ENCODE peak calls at places on chromosomes 2 and 18, in six cellular contexts. V, E, N, C, K and P are unnamed samples.

GRCh38 chr18:11840493-11840892 is 10.7 kb upstream of the CHMP1B start:
- DNase-seq in V (no peak), E (peak), N (peak), C (no peak), K (no peak), P (no peak)

GRCh38 chr2:136006658-136007057 is 21.2 kb upstream of the DARS1 start:
- DNase-seq in V (no peak), E (peak), N (peak), C (no peak), K (no peak), P (no peak)

GRCh38 chr2:98188351-98189046 is 101.5 kb downstream of the VWA3B start:
- DNase-seq in V (no peak), E (peak), N (no peak), C (peak), K (no peak), P (no peak)

GRCh38 chr2:85248741-85249524 is 78.9 kb downstream of the TGOLN2 start:
- DNase-seq in V (no peak), E (peak), N (peak), C (peak), K (no peak), P (peak)

GRCh38 chr2:20623741-20624155 is 27.1 kb downstream of the HS1BP3 start:
- DNase-seq in V (no peak), E (no peak), N (no peak), C (no peak), K (no peak), P (no peak)

GRCh38 chr2:236671820-236672520 is 102.3 kb downstream of the ACKR3 start:
- DNase-seq in V (no peak), E (no peak), N (no peak), C (no peak), K (no peak), P (no peak)

GRCh38 chr2:173191601-173192000 is 116.0 kb downstream of the MAP3K20 start:
- DNase-seq in V (no peak), E (peak), N (no peak), C (no peak), K (no peak), P (no peak)

GRCh38 chr2:36886664-36887063 is 79.7 kb downstream of the STRN start:
- DNase-seq in V (no peak), E (no peak), N (no peak), C (no peak), K (no peak), P (no peak)

GRCh38 chr2:60413069-60413818 is 140.2 kb downstream of the BCL11A start:
- DNase-seq in V (no peak), E (no peak), N (no peak), C (no peak), K (no peak), P (no peak)

GRCh38 chr2:207801259-207801658 is 31.6 kb upstream of the FZD5 start:
- DNase-seq in V (peak), E (peak), N (no peak), C (no peak), K (no peak), P (no peak)

GRCh38 chr2:239225921-239226561 is 174.8 kb downstream of the HDAC4 start:
- DNase-seq in V (no peak), E (no peak), N (no peak), C (no peak), K (no peak), P (no peak)

GRCh38 chr2:152336854-152337510 is 2.0 kb downstream of the FMNL2 start:
- DNase-seq in V (no peak), E (peak), N (peak), C (no peak), K (peak), P (no peak)

GRCh38 chr2:168277276-168277675 is 29.9 kb upstream of the STK39 start:
- DNase-seq in V (no peak), E (no peak), N (no peak), C (peak), K (no peak), P (no peak)

GRCh38 chr2:46538393-46538792 is 59.0 kb downstream of the TMEM247 start:
- DNase-seq in V (no peak), E (no peak), N (no peak), C (no peak), K (no peak), P (no peak)

GRCh38 chr18:62505669-62506494 is 16.9 kb upstream of the ZCCHC2 start:
- DNase-seq in V (no peak), E (no peak), N (no peak), C (no peak), K (no peak), P (no peak)

GRCh38 chr2:28950941-28951630 is 30.0 kb upstream of the TOGARAM2 start:
- DNase-seq in V (no peak), E (no peak), N (peak), C (no peak), K (no peak), P (no peak)

GRCh38 chr2:142757111-142757510 is 120.4 kb upstream of the KYNU start:
- DNase-seq in V (no peak), E (no peak), N (no peak), C (no peak), K (no peak), P (no peak)

GRCh38 chr2:96265349-96265839 is 403 bp downstream of the TMEM127 start:
- DNase-seq in V (peak), E (peak), N (no peak), C (no peak), K (peak), P (no peak)

GRCh38 chr2:96264656-96265348 is 995 bp downstream of the TMEM127 start:
- DNase-seq in V (peak), E (peak), N (no peak), C (no peak), K (peak), P (no peak)

GRCh38 chr2:96265840-96266569 is at the start of the genes CIAO1 and TMEM127:
- DNase-seq in V (peak), E (peak), N (peak), C (peak), K (peak), P (peak)

GRCh38 chr2:96264086-96264485 is 1.7 kb downstream of the TMEM127 start:
- DNase-seq in V (no peak), E (no peak), N (no peak), C (no peak), K (peak), P (no peak)

GRCh38 chr2:96267159-96267971 is 1.3 kb downstream of the CIAO1 start:
- DNase-seq in V (peak), E (peak), N (peak), C (peak), K (peak), P (no peak)
- H3K4me3 ChIP-seq in V (peak), E (peak), N (peak), C (peak), K (peak), P (peak)

DNA sequence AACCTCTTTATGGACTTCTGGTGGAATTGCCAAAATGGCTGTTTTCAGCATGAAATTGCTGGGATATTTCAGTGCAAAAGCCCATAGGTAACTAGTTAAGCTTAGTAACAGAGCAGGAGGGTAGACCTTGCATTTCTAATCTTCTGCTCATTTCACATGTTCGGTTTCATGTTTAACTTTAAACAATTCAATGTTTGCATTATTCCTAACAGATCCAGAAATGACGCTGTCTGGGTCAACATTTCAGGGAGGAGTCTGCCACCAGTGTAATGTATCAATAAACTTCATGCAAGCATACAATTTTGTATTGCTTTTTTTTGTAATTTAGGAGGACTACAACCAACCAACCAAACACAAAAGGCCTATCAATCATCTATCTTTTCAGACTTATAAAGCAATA is 22.4 kb downstream of the CABYR start:
- DNase-seq in V (no peak), E (no peak), N (no peak), C (no peak), K (no peak), P (no peak)
- TF ChIP-seq REST in V (no peak), E (no peak), N (no peak), C (no peak), K (no peak), P (no peak)

DNA sequence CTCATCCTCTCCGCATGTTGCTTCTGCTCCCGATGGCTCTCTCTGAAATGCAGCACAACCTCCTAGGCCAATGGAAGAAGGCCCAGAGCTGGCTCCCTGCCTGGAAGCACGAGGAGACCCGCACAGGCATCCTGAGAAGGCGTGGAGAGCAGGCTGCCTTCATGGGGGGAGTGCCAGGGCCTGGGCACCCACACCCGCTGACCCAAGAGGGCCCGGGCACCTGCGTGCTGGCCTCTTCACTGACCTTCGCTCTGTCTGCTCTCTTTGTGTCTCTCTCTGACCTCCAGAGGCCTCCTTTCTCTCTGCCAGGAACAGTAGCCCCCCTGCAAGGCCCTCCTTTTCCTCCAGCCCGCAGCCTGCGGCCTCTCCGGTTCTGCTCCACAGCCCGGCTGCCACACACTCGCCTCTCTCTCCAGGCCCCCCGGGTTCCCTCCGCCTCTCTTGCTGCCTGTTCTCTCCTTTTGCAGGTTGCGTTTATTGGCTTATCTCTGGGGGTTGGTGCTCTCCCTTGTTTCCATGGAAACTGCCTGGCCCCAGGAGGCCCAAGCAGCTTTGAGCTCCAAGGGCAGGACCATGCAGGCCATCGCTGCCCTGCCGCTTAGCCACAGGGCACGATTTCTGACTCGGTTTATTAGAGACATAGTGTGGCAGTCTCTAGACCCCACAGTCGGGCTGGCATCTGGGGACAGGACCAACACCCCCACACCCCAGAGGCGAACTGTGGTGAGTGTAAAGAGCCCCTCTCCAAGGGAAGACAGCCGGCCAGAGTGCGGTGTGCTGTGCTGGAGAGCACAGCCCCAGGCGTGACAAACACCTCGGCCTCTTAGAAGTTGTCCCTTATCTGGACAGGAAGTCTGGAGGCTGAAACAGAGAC is 1.7 kb downstream of the MZT2B start:
- DNase-seq in V (peak), E (no peak), N (no peak), C (no peak), K (peak), P (no peak)
- H3K4me3 ChIP-seq in V (peak), E (peak), N (peak), C (peak), K (peak), P (peak)

GRCh38 chr18:47627030-47627429 is 303.4 kb downstream of the SMAD2 start:
- DNase-seq in V (no peak), E (no peak), N (no peak), C (no peak), K (no peak), P (no peak)

GRCh38 chr18:47632970-47633635 is 297.4 kb downstream of the SMAD2 start:
- DNase-seq in V (no peak), E (no peak), N (no peak), C (no peak), K (peak), P (no peak)

GRCh38 chr18:47628898-47629297 is 301.6 kb downstream of the SMAD2 start:
- DNase-seq in V (no peak), E (no peak), N (no peak), C (no peak), K (no peak), P (no peak)
- TF ChIP-seq REST in V (no peak), E (no peak), N (no peak), C (no peak), K (no peak), P (no peak)